ENCODE peak calls at places on chromosome 9, in seven cellular contexts. One of them, this sample, is unnamed.

GRCh38 chr9:79046401-79046800 is 525.4 kb upstream of the TLE4 start:
- DNase-seq in MV-4-11: no peak
- DNase-seq in smooth muscle cell of the brain vasculature: no peak
- DNase-seq in hippocampal formation: no peak
- DNase-seq in pons: no peak
- DNase-seq in heart right ventricle: no peak
- DNase-seq in OCI-M1: no peak
- DNase-seq in this sample: no peak

GRCh38 chr9:17367035-17367434 is 211.8 kb upstream of the SH3GL2 start:
- DNase-seq in MV-4-11: no peak
- DNase-seq in smooth muscle cell of the brain vasculature: no peak
- DNase-seq in hippocampal formation: no peak
- DNase-seq in pons: no peak
- DNase-seq in heart right ventricle: no peak
- DNase-seq in OCI-M1: no peak
- DNase-seq in this sample: no peak

GRCh38 chr9:967851-968641 is 8.4 kb upstream of the DMRT3 start:
- DNase-seq in MV-4-11: no peak
- DNase-seq in smooth muscle cell of the brain vasculature: no peak
- DNase-seq in hippocampal formation: peak; percentile 4
- DNase-seq in pons: no peak
- DNase-seq in heart right ventricle: no peak
- DNase-seq in OCI-M1: no peak
- DNase-seq in this sample: no peak

GRCh38 chr9:131642496-131643083 is 97.3 kb downstream of the PRRT1B start:
- DNase-seq in MV-4-11: no peak
- DNase-seq in smooth muscle cell of the brain vasculature: no peak
- DNase-seq in hippocampal formation: no peak
- DNase-seq in pons: no peak
- DNase-seq in heart right ventricle: no peak
- DNase-seq in OCI-M1: no peak
- DNase-seq in this sample: no peak

GRCh38 chr9:121895274-121895835 is 197.8 kb downstream of the TTLL11 start:
- DNase-seq in MV-4-11: no peak
- DNase-seq in smooth muscle cell of the brain vasculature: no peak
- DNase-seq in hippocampal formation: no peak
- DNase-seq in pons: no peak
- DNase-seq in heart right ventricle: no peak
- DNase-seq in OCI-M1: no peak
- DNase-seq in this sample: no peak

GRCh38 chr9:83714316-83714715 is 6.6 kb upstream of the UBQLN1 start:
- DNase-seq in MV-4-11: peak; percentile 65
- DNase-seq in smooth muscle cell of the brain vasculature: no peak
- DNase-seq in hippocampal formation: no peak
- DNase-seq in pons: no peak
- DNase-seq in heart right ventricle: no peak
- DNase-seq in OCI-M1: peak; percentile 71
- DNase-seq in this sample: no peak

GRCh38 chr9:95508242-95508967 is 8.4 kb downstream of the PTCH1 start:
- DNase-seq in MV-4-11: no peak
- DNase-seq in smooth muscle cell of the brain vasculature: no peak
- DNase-seq in hippocampal formation: no peak
- DNase-seq in pons: no peak
- DNase-seq in heart right ventricle: peak; percentile 32
- DNase-seq in OCI-M1: peak; percentile 34
- DNase-seq in this sample: no peak

GRCh38 chr9:99057665-99058625 is 47.0 kb upstream of the TGFBR1 start:
- DNase-seq in MV-4-11: peak; percentile 94
- DNase-seq in smooth muscle cell of the brain vasculature: peak; percentile 81
- DNase-seq in hippocampal formation: no peak
- DNase-seq in pons: peak; percentile 86
- DNase-seq in heart right ventricle: no peak
- DNase-seq in OCI-M1: peak; percentile 95
- DNase-seq in this sample: no peak

GRCh38 chr9:73995836-73996235 is 501.3 kb upstream of the RORB start:
- DNase-seq in MV-4-11: no peak
- DNase-seq in smooth muscle cell of the brain vasculature: no peak
- DNase-seq in hippocampal formation: no peak
- DNase-seq in pons: peak; percentile 28
- DNase-seq in heart right ventricle: no peak
- DNase-seq in OCI-M1: no peak
- DNase-seq in this sample: no peak

GRCh38 chr9:71608021-71608420 is 160.3 kb downstream of the CEMIP2 start:
- DNase-seq in MV-4-11: no peak
- DNase-seq in smooth muscle cell of the brain vasculature: no peak
- DNase-seq in hippocampal formation: no peak
- DNase-seq in pons: no peak
- DNase-seq in heart right ventricle: no peak
- DNase-seq in OCI-M1: no peak
- DNase-seq in this sample: no peak

GRCh38 chr9:108671156-108671555 is 184.6 kb downstream of the ACTL7B start:
- DNase-seq in MV-4-11: peak; percentile 21
- DNase-seq in smooth muscle cell of the brain vasculature: no peak
- DNase-seq in hippocampal formation: no peak
- DNase-seq in pons: no peak
- DNase-seq in heart right ventricle: no peak
- DNase-seq in OCI-M1: peak; percentile 1
- DNase-seq in this sample: no peak

GRCh38 chr9:125418404-125418803 is 156.8 kb downstream of the GAPVD1 start:
- DNase-seq in MV-4-11: no peak
- DNase-seq in smooth muscle cell of the brain vasculature: no peak
- DNase-seq in hippocampal formation: no peak
- DNase-seq in pons: no peak
- DNase-seq in heart right ventricle: no peak
- DNase-seq in OCI-M1: no peak
- DNase-seq in this sample: no peak

GRCh38 chr9:111937781-111938426 is 41.3 kb downstream of the UGCG start:
- DNase-seq in MV-4-11: peak; percentile 91
- DNase-seq in smooth muscle cell of the brain vasculature: no peak
- DNase-seq in hippocampal formation: no peak
- DNase-seq in pons: peak; percentile 37
- DNase-seq in heart right ventricle: peak; percentile 18
- DNase-seq in OCI-M1: peak; percentile 42
- DNase-seq in this sample: no peak

GRCh38 chr9:133658442-133659431 is 22.6 kb downstream of the DBH start:
- DNase-seq in MV-4-11: no peak
- DNase-seq in smooth muscle cell of the brain vasculature: no peak
- DNase-seq in hippocampal formation: no peak
- DNase-seq in pons: no peak
- DNase-seq in heart right ventricle: peak; percentile 54
- DNase-seq in OCI-M1: no peak
- DNase-seq in this sample: no peak

GRCh38 chr9:117114768-117115167 is 300.1 kb downstream of the ASTN2 start:
- DNase-seq in MV-4-11: no peak
- DNase-seq in smooth muscle cell of the brain vasculature: no peak
- DNase-seq in hippocampal formation: no peak
- DNase-seq in pons: no peak
- DNase-seq in heart right ventricle: no peak
- DNase-seq in OCI-M1: no peak
- DNase-seq in this sample: no peak

GRCh38 chr9:134243778-134244467 is 79.6 kb upstream of the RNU6ATAC start:
- DNase-seq in MV-4-11: peak; percentile 95
- DNase-seq in smooth muscle cell of the brain vasculature: no peak
- DNase-seq in hippocampal formation: peak; percentile 30
- DNase-seq in pons: peak; percentile 74
- DNase-seq in heart right ventricle: peak; percentile 6
- DNase-seq in OCI-M1: peak; percentile 58
- DNase-seq in this sample: peak; percentile 15

GRCh38 chr9:136856541-136857141 is 4.5 kb downstream of the MAMDC4 start:
- DNase-seq in MV-4-11: no peak
- DNase-seq in smooth muscle cell of the brain vasculature: no peak
- DNase-seq in hippocampal formation: no peak
- DNase-seq in pons: no peak
- DNase-seq in heart right ventricle: peak; percentile 12
- DNase-seq in OCI-M1: no peak
- DNase-seq in this sample: no peak

GRCh38 chr9:28073278-28073677 is 500.0 kb upstream of the C9orf72 start:
- DNase-seq in MV-4-11: peak; percentile 53
- DNase-seq in smooth muscle cell of the brain vasculature: peak; percentile 46
- DNase-seq in hippocampal formation: no peak
- DNase-seq in pons: peak; percentile 76
- DNase-seq in heart right ventricle: no peak
- DNase-seq in OCI-M1: peak; percentile 75
- DNase-seq in this sample: peak; percentile 48

GRCh38 chr9:95134457-95134881 is 183.0 kb downstream of the FANCC start:
- DNase-seq in MV-4-11: no peak
- DNase-seq in smooth muscle cell of the brain vasculature: no peak
- DNase-seq in hippocampal formation: no peak
- DNase-seq in pons: no peak
- DNase-seq in heart right ventricle: no peak
- DNase-seq in OCI-M1: no peak
- DNase-seq in this sample: no peak

GRCh38 chr9:71955300-71955915 is 44.0 kb downstream of the C9orf85 start:
- DNase-seq in MV-4-11: peak; percentile 84
- DNase-seq in smooth muscle cell of the brain vasculature: no peak
- DNase-seq in hippocampal formation: no peak
- DNase-seq in pons: no peak
- DNase-seq in heart right ventricle: no peak
- DNase-seq in OCI-M1: peak; percentile 64
- DNase-seq in this sample: no peak

GRCh38 chr9:97779608-97780007 is 73.4 kb upstream of the FOXE1 start:
- DNase-seq in MV-4-11: no peak
- DNase-seq in smooth muscle cell of the brain vasculature: no peak
- DNase-seq in hippocampal formation: no peak
- DNase-seq in pons: no peak
- DNase-seq in heart right ventricle: no peak
- DNase-seq in OCI-M1: no peak
- DNase-seq in this sample: no peak

GRCh38 chr9:92761686-92762085 is 2.9 kb downstream of the BICD2 start:
- DNase-seq in MV-4-11: no peak
- DNase-seq in smooth muscle cell of the brain vasculature: no peak
- DNase-seq in hippocampal formation: no peak
- DNase-seq in pons: no peak
- DNase-seq in heart right ventricle: no peak
- DNase-seq in OCI-M1: peak; percentile 25
- DNase-seq in this sample: no peak

GRCh38 chr9:121289554-121290370 is 21.8 kb downstream of the GSN start:
- DNase-seq in MV-4-11: peak; percentile 20
- DNase-seq in smooth muscle cell of the brain vasculature: no peak
- DNase-seq in hippocampal formation: no peak
- DNase-seq in pons: peak; percentile 60
- DNase-seq in heart right ventricle: no peak
- DNase-seq in OCI-M1: peak; percentile 4
- DNase-seq in this sample: no peak

GRCh38 chr9:38388283-38389223 is 3.9 kb upstream of the ALDH1B1 start:
- DNase-seq in MV-4-11: peak; percentile 76
- DNase-seq in smooth muscle cell of the brain vasculature: no peak
- DNase-seq in hippocampal formation: no peak
- DNase-seq in pons: no peak
- DNase-seq in heart right ventricle: no peak
- DNase-seq in OCI-M1: no peak
- DNase-seq in this sample: no peak

GRCh38 chr9:120654278-120654677 is 60.0 kb downstream of the MEGF9 start:
- DNase-seq in MV-4-11: no peak
- DNase-seq in smooth muscle cell of the brain vasculature: no peak
- DNase-seq in hippocampal formation: no peak
- DNase-seq in pons: no peak
- DNase-seq in heart right ventricle: no peak
- DNase-seq in OCI-M1: no peak
- DNase-seq in this sample: no peak